ENCODE peak calls at places on chromosome 15, in four cellular contexts. J, K, I and E are unnamed samples.

GRCh38 chr15:23642413-23643044 is 5.1 kb downstream of the MAGEL2 start:
- DNase-seq in I (peak; percentile 87), K (peak; percentile 80), J (peak; percentile 37), E (peak; percentile 55)

GRCh38 chr15:77019476-77020331 is 24.8 kb downstream of the PSTPIP1 start:
- DNase-seq in J (no peak), I (no peak), K (no peak), E (no peak)

GRCh38 chr15:85837881-85838280 is 43.2 kb upstream of the KLHL25 start:
- DNase-seq in K (no peak), J (no peak), I (no peak), E (no peak)

GRCh38 chr15:66644815-66645345 is 57.2 kb upstream of the SMAD6 start:
- DNase-seq in J (no peak), K (peak; percentile 22), I (no peak), E (no peak)

GRCh38 chr15:73233623-73234022 is 135.1 kb downstream of the HCN4 start:
- DNase-seq in I (no peak), J (no peak), K (no peak), E (no peak)

GRCh38 chr15:48432688-48433087 is 101.5 kb downstream of the DUT start:
- DNase-seq in K (no peak), I (no peak), J (no peak), E (no peak)

GRCh38 chr15:51077565-51078153 is 17.0 kb downstream of the TNFAIP8L3 start:
- DNase-seq in I (peak; percentile 96), J (peak; percentile 62), K (peak; percentile 47), E (no peak)

GRCh38 chr15:100095896-100096600 is 245.7 kb downstream of the ADAMTS17 start:
- DNase-seq in I (no peak), K (no peak), J (no peak), E (no peak)

GRCh38 chr15:100154338-100154737 is 187.4 kb downstream of the ADAMTS17 start:
- DNase-seq in K (no peak), I (no peak), J (no peak), E (no peak)

GRCh38 chr15:93302080-93302765 is 213.2 kb upstream of the RGMA start:
- DNase-seq in K (no peak), I (no peak), J (peak; percentile 39), E (no peak)

GRCh38 chr15:80495406-80495942 is 91.3 kb downstream of the ARNT2 start:
- DNase-seq in I (no peak), J (no peak), K (no peak), E (no peak)

GRCh38 chr15:65212097-65212496 is 824 bp upstream of the CILP start:
- DNase-seq in J (no peak), I (peak; percentile 80), K (peak; percentile 45), E (peak; percentile 52)

GRCh38 chr15:92393994-92394326 is 279 bp downstream of the ST8SIA2 start:
- DNase-seq in J (no peak), K (peak; percentile 19), I (peak; percentile 64), E (no peak)

GRCh38 chr15:38229700-38230099 is 22.9 kb upstream of the SPRED1 start:
- DNase-seq in J (no peak), I (no peak), K (no peak), E (no peak)

GRCh38 chr15:60592386-60593339 is 113.7 kb upstream of the ICE2 start:
- DNase-seq in K (peak; percentile 92), J (peak; percentile 89), I (peak; percentile 94), E (peak; percentile 21)

GRCh38 chr15:60096157-60096556 is 92.0 kb downstream of the FOXB1 start:
- DNase-seq in J (no peak), K (no peak), I (no peak), E (no peak)

GRCh38 chr15:88986949-88987589 is 73.9 kb upstream of the MFGE8 start:
- DNase-seq in I (peak; percentile 60), K (peak; percentile 37), J (no peak), E (no peak)
- TF ChIP-seq CTCF in I (peak; percentile 34), K (peak; percentile 8), J (no peak), E (no peak)

DNA sequence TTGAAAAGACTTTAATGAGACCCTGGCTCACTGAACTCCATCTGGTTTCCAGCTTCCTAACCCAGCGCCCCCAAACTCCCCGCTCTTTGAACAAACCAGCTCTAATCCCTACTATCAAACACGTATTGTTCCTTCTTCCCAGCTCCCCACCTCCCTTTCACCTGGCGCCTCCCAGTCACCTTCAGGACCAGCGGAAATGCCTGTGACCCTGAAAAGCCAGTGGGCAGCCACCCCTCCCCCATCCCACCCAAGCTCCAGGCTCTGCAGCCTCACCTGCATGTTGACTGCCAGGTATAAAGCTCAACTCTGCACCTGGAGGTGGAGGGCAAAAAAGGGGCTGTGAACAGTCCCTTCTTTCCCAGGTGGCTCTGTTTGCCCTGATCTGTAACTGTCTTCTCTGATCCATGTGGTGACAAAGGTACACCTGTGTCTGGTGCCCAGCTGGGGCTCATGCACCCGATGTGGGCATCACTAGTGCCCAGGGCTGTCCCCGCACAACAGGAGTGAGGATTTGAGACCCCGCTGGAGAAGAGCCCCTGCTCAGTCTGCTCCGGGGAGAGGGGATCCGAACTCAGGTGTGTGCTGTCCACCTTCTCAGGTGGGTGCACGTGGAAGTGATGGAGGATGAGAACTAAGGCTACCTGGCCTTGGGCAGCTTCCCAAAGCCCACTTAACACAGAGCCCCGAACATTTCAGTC is 129.0 kb downstream of the NSMCE3 start:
- DNase-seq in K (no peak), I (peak; percentile 57), J (no peak), E (no peak)
- H3K27ac ChIP-seq in K (no peak overlapping the region), I (no peak overlapping the region), J (no peak overlapping the region), E (no peak overlapping the region)

DNA sequence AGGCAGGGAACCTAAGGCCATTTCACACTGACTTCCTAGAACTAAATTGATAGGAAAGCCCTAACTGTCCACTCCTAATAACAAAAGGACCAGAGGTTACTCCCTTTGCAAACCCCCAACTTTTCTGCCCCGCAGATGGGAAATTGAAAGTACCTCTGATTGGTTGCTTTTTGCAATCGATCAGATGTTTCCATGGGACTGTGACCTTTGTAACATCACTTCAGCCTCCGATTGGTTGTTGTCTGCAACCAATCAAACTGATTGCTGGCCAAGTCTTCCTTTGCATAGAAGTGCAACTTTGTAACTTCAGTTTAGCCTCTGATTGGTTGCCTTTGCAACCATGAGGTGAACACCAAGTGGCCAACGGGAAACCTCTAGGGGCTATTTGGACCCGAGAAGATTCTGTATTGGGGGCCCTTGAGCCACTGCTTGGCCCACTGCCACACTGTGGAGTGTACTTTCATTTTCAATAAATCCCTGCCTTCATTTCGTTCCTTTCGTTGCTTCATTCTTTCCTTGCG is 11.3 kb upstream of the KNL1 start:
- DNase-seq in I (peak; percentile 77), K (no peak), J (peak; percentile 51), E (peak; percentile 49)
- H3K4me3 ChIP-seq in I (no peak overlapping the region), K (no peak overlapping the region), J (no peak overlapping the region), E (peak overlapping the region; percentile 31)

DNA sequence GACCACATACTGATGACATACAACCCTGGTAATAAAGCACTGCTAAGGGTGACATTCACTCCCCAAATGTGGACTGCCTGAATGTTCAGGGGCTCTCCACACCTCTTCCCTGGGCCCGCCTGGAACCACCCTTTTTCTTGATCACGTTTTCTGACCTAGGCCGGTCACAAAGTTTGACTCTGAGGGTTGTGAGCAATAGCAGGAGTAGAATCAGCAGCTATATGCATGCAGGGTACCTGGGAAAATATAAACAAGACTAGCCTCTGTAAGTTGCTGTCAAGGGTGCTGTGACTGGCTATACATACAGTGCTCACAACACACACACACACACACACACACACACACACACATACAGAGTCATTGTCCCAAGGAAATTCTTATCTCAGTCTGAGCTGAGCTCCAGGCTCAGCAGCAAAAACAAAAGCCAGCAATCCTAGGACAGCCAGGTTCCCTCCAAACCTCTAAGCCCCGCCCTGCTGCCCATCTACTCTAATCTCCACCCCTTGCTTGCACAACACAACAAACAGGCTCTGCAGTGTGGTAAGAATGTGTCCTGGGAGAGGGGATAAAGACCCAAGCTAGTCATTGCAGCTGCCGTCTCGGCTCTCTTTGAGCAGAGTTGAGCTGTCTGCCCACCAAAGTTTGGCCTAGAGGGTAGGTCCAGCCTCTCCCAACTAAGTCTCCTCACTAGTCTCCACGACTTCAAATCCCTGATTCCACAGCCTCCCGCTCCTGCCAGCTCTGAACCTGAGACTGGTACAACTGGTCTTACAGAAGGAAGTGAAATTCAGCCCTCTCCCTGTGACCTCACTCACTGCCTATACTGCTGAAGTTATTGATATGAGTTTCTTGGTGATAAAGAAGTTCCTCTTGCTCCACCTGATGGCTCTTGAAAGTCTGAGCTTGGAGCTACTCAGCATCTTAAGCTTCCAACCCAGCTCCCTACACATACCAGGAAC is 2.2 kb downstream of the BMF start:
- DNase-seq in J (peak; percentile 81), K (peak; percentile 91), I (peak; percentile 97), E (peak; percentile 96)
- TF ChIP-seq CTCF in J (no peak), K (peak; percentile 23), I (no peak), E (no peak)

GRCh38 chr15:69119016-69119415 is 41.4 kb upstream of the GLCE start:
- DNase-seq in J (no peak), K (no peak), I (peak; percentile 40), E (no peak)
- H3K27ac ChIP-seq in J (no peak overlapping the region), K (no peak overlapping the region), I (no peak overlapping the region), E (no peak overlapping the region)

GRCh38 chr15:40845511-40846284 is 1.9 kb downstream of the SPINT1 start:
- DNase-seq in I (peak; percentile 59), K (peak; percentile 93), J (peak; percentile 88), E (no peak)

GRCh38 chr15:40843885-40844542 is at the start of gene SPINT1:
- DNase-seq in K (peak; percentile 89), J (peak; percentile 71), I (peak; percentile 74), E (peak; percentile 40)

GRCh38 chr15:40845036-40845435 is 1.2 kb downstream of the SPINT1 start:
- DNase-seq in J (no peak), K (peak; percentile 4), I (no peak), E (no peak)

GRCh38 chr15:40843183-40843884 is 514 bp upstream of the SPINT1 start:
- DNase-seq in K (peak; percentile 14), J (no peak), I (peak; percentile 17), E (no peak)

GRCh38 chr15:40844543-40844981 is 714 bp downstream of the SPINT1 start:
- DNase-seq in K (peak; percentile 50), J (peak; percentile 45), I (peak; percentile 59), E (no peak)
- H3K4me3 ChIP-seq in K (peak overlapping the region; percentile 69), J (peak overlapping the region; percentile 77), I (peak overlapping the region; percentile 97), E (peak overlapping the region; percentile 45)

DNA sequence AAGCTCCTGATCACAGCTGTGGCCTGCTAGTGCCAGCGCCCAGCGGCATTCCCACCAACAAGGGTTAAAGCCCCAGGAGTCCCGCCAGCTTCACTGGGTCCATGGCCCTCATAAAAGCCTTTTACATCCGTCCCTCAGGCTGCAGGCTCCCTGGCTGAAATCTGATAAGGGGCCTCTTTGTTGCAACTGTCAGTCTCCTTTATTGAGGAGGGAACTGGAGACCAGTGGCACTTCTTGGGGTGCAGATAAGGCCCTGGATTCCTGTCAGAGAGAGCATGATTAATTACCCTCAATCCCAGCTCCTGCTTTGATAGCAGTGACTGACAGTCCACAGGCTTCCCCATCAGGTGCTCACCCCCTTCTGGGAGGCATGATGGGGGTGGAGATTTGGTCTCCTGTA is 30.9 kb upstream of the CLK3 start:
- DNase-seq in J (no peak), I (no peak), K (no peak), E (no peak)
- TF ChIP-seq CTCF in J (no peak), I (no peak), K (no peak), E (no peak)